ENCODE peak calls at places on chromosomes 3 and 15, in seven cellular contexts. One of them, this sample, is unnamed.

GRCh38 chr3:128282392-128283196 is 129.3 kb downstream of the EEFSEC start:
- DNase-seq in effector CD4-positive, alpha-beta T cell: no peak
- DNase-seq in left ventricle myocardium superior: peak
- DNase-seq in T-helper 2 cell: no peak
- DNase-seq in DMS153: no peak
- DNase-seq in RWPE1: no peak
- DNase-seq in stimulated activated CD8-positive, alpha-beta memory T cell treated with anti-CD3 and anti-CD28 coated beads, Interleukin-12 subunit alpha, Interleukin-12 subunit beta, amount 100 ng/mL, for 4 hours: no peak
- DNase-seq in this sample: no peak

GRCh38 chr3:32412887-32413286 is 21.2 kb downstream of the CMTM7 start:
- DNase-seq in effector CD4-positive, alpha-beta T cell: no peak
- DNase-seq in left ventricle myocardium superior: no peak
- DNase-seq in T-helper 2 cell: no peak
- DNase-seq in DMS153: no peak
- DNase-seq in RWPE1: no peak
- DNase-seq in stimulated activated CD8-positive, alpha-beta memory T cell treated with anti-CD3 and anti-CD28 coated beads, Interleukin-12 subunit alpha, Interleukin-12 subunit beta, amount 100 ng/mL, for 4 hours: no peak
- DNase-seq in this sample: no peak

GRCh38 chr3:29478671-29479070 is 197.8 kb downstream of the RBMS3 start:
- DNase-seq in effector CD4-positive, alpha-beta T cell: no peak
- DNase-seq in left ventricle myocardium superior: no peak
- DNase-seq in T-helper 2 cell: no peak
- DNase-seq in DMS153: no peak
- DNase-seq in RWPE1: no peak
- DNase-seq in stimulated activated CD8-positive, alpha-beta memory T cell treated with anti-CD3 and anti-CD28 coated beads, Interleukin-12 subunit alpha, Interleukin-12 subunit beta, amount 100 ng/mL, for 4 hours: no peak
- DNase-seq in this sample: no peak

GRCh38 chr3:131535131-131535530 is 32.4 kb upstream of the MRPL3 start:
- DNase-seq in effector CD4-positive, alpha-beta T cell: no peak
- DNase-seq in left ventricle myocardium superior: no peak
- DNase-seq in T-helper 2 cell: no peak
- DNase-seq in DMS153: no peak
- DNase-seq in RWPE1: peak
- DNase-seq in stimulated activated CD8-positive, alpha-beta memory T cell treated with anti-CD3 and anti-CD28 coated beads, Interleukin-12 subunit alpha, Interleukin-12 subunit beta, amount 100 ng/mL, for 4 hours: no peak
- DNase-seq in this sample: no peak

GRCh38 chr3:14847613-14848541 is 29.1 kb downstream of the FGD5 start:
- DNase-seq in effector CD4-positive, alpha-beta T cell: no peak
- DNase-seq in left ventricle myocardium superior: peak
- DNase-seq in T-helper 2 cell: no peak
- DNase-seq in DMS153: peak
- DNase-seq in RWPE1: peak
- DNase-seq in stimulated activated CD8-positive, alpha-beta memory T cell treated with anti-CD3 and anti-CD28 coated beads, Interleukin-12 subunit alpha, Interleukin-12 subunit beta, amount 100 ng/mL, for 4 hours: no peak
- DNase-seq in this sample: no peak

GRCh38 chr15:44584162-44584749 is 47.3 kb downstream of the EIF3J start:
- DNase-seq in effector CD4-positive, alpha-beta T cell: peak
- DNase-seq in left ventricle myocardium superior: peak
- DNase-seq in T-helper 2 cell: peak
- DNase-seq in DMS153: no peak
- DNase-seq in RWPE1: no peak
- DNase-seq in stimulated activated CD8-positive, alpha-beta memory T cell treated with anti-CD3 and anti-CD28 coated beads, Interleukin-12 subunit alpha, Interleukin-12 subunit beta, amount 100 ng/mL, for 4 hours: peak
- DNase-seq in this sample: no peak

GRCh38 chr3:112391648-112392047 is 58.7 kb downstream of the CD200 start:
- DNase-seq in effector CD4-positive, alpha-beta T cell: no peak
- DNase-seq in left ventricle myocardium superior: no peak
- DNase-seq in T-helper 2 cell: no peak
- DNase-seq in DMS153: no peak
- DNase-seq in RWPE1: no peak
- DNase-seq in stimulated activated CD8-positive, alpha-beta memory T cell treated with anti-CD3 and anti-CD28 coated beads, Interleukin-12 subunit alpha, Interleukin-12 subunit beta, amount 100 ng/mL, for 4 hours: no peak
- DNase-seq in this sample: no peak

GRCh38 chr15:101029971-101030661 is 111.0 kb downstream of the LRRK1 start:
- DNase-seq in effector CD4-positive, alpha-beta T cell: no peak
- DNase-seq in left ventricle myocardium superior: no peak
- DNase-seq in T-helper 2 cell: no peak
- DNase-seq in DMS153: no peak
- DNase-seq in RWPE1: no peak
- DNase-seq in stimulated activated CD8-positive, alpha-beta memory T cell treated with anti-CD3 and anti-CD28 coated beads, Interleukin-12 subunit alpha, Interleukin-12 subunit beta, amount 100 ng/mL, for 4 hours: no peak
- DNase-seq in this sample: no peak

GRCh38 chr3:85193565-85193964 is 234.8 kb downstream of the CADM2 start:
- DNase-seq in effector CD4-positive, alpha-beta T cell: no peak
- DNase-seq in left ventricle myocardium superior: no peak
- DNase-seq in T-helper 2 cell: no peak
- DNase-seq in DMS153: no peak
- DNase-seq in RWPE1: no peak
- DNase-seq in stimulated activated CD8-positive, alpha-beta memory T cell treated with anti-CD3 and anti-CD28 coated beads, Interleukin-12 subunit alpha, Interleukin-12 subunit beta, amount 100 ng/mL, for 4 hours: no peak
- DNase-seq in this sample: no peak

GRCh38 chr15:29092376-29093064 is 177.1 kb downstream of the NSMCE3 start:
- DNase-seq in effector CD4-positive, alpha-beta T cell: no peak
- DNase-seq in left ventricle myocardium superior: no peak
- DNase-seq in T-helper 2 cell: no peak
- DNase-seq in DMS153: no peak
- DNase-seq in RWPE1: no peak
- DNase-seq in stimulated activated CD8-positive, alpha-beta memory T cell treated with anti-CD3 and anti-CD28 coated beads, Interleukin-12 subunit alpha, Interleukin-12 subunit beta, amount 100 ng/mL, for 4 hours: no peak
- DNase-seq in this sample: no peak

GRCh38 chr15:73954188-73955145 is 28.2 kb downstream of the LOXL1 start:
- DNase-seq in effector CD4-positive, alpha-beta T cell: no peak
- DNase-seq in left ventricle myocardium superior: no peak
- DNase-seq in T-helper 2 cell: no peak
- DNase-seq in DMS153: no peak
- DNase-seq in RWPE1: no peak
- DNase-seq in stimulated activated CD8-positive, alpha-beta memory T cell treated with anti-CD3 and anti-CD28 coated beads, Interleukin-12 subunit alpha, Interleukin-12 subunit beta, amount 100 ng/mL, for 4 hours: no peak
- DNase-seq in this sample: no peak

GRCh38 chr15:97729270-97729669 is 231.2 kb upstream of the ARRDC4 start:
- DNase-seq in effector CD4-positive, alpha-beta T cell: no peak
- DNase-seq in left ventricle myocardium superior: no peak
- DNase-seq in T-helper 2 cell: no peak
- DNase-seq in DMS153: no peak
- DNase-seq in RWPE1: no peak
- DNase-seq in stimulated activated CD8-positive, alpha-beta memory T cell treated with anti-CD3 and anti-CD28 coated beads, Interleukin-12 subunit alpha, Interleukin-12 subunit beta, amount 100 ng/mL, for 4 hours: no peak
- DNase-seq in this sample: no peak

GRCh38 chr3:11582123-11582968 is 61.4 kb downstream of the VGLL4 start:
- DNase-seq in effector CD4-positive, alpha-beta T cell: no peak
- DNase-seq in left ventricle myocardium superior: peak
- DNase-seq in T-helper 2 cell: no peak
- DNase-seq in DMS153: no peak
- DNase-seq in RWPE1: peak
- DNase-seq in stimulated activated CD8-positive, alpha-beta memory T cell treated with anti-CD3 and anti-CD28 coated beads, Interleukin-12 subunit alpha, Interleukin-12 subunit beta, amount 100 ng/mL, for 4 hours: no peak
- DNase-seq in this sample: peak

GRCh38 chr3:71152892-71153265 is 430.6 kb downstream of the FOXP1 start:
- DNase-seq in effector CD4-positive, alpha-beta T cell: no peak
- DNase-seq in left ventricle myocardium superior: no peak
- DNase-seq in T-helper 2 cell: no peak
- DNase-seq in DMS153: peak
- DNase-seq in RWPE1: no peak
- DNase-seq in stimulated activated CD8-positive, alpha-beta memory T cell treated with anti-CD3 and anti-CD28 coated beads, Interleukin-12 subunit alpha, Interleukin-12 subunit beta, amount 100 ng/mL, for 4 hours: no peak
- DNase-seq in this sample: no peak

GRCh38 chr15:28101201-28101600 is 2.1 kb upstream of the OCA2 start:
- DNase-seq in effector CD4-positive, alpha-beta T cell: no peak
- DNase-seq in left ventricle myocardium superior: no peak
- DNase-seq in T-helper 2 cell: no peak
- DNase-seq in DMS153: no peak
- DNase-seq in RWPE1: no peak
- DNase-seq in stimulated activated CD8-positive, alpha-beta memory T cell treated with anti-CD3 and anti-CD28 coated beads, Interleukin-12 subunit alpha, Interleukin-12 subunit beta, amount 100 ng/mL, for 4 hours: no peak
- DNase-seq in this sample: no peak

GRCh38 chr3:129695203-129695602 is 88.7 kb upstream of the PLXND1 start:
- DNase-seq in effector CD4-positive, alpha-beta T cell: no peak
- DNase-seq in left ventricle myocardium superior: no peak
- DNase-seq in T-helper 2 cell: no peak
- DNase-seq in DMS153: no peak
- DNase-seq in RWPE1: no peak
- DNase-seq in stimulated activated CD8-positive, alpha-beta memory T cell treated with anti-CD3 and anti-CD28 coated beads, Interleukin-12 subunit alpha, Interleukin-12 subunit beta, amount 100 ng/mL, for 4 hours: no peak
- DNase-seq in this sample: no peak

GRCh38 chr15:25426896-25427610 is 11.8 kb downstream of the UBE3A start:
- DNase-seq in effector CD4-positive, alpha-beta T cell: no peak
- DNase-seq in left ventricle myocardium superior: no peak
- DNase-seq in T-helper 2 cell: no peak
- DNase-seq in DMS153: no peak
- DNase-seq in RWPE1: no peak
- DNase-seq in stimulated activated CD8-positive, alpha-beta memory T cell treated with anti-CD3 and anti-CD28 coated beads, Interleukin-12 subunit alpha, Interleukin-12 subunit beta, amount 100 ng/mL, for 4 hours: no peak
- DNase-seq in this sample: no peak

GRCh38 chr3:174333640-174334039 is 525.5 kb upstream of the NAALADL2 start:
- DNase-seq in effector CD4-positive, alpha-beta T cell: no peak
- DNase-seq in left ventricle myocardium superior: no peak
- DNase-seq in T-helper 2 cell: no peak
- DNase-seq in DMS153: no peak
- DNase-seq in RWPE1: no peak
- DNase-seq in stimulated activated CD8-positive, alpha-beta memory T cell treated with anti-CD3 and anti-CD28 coated beads, Interleukin-12 subunit alpha, Interleukin-12 subunit beta, amount 100 ng/mL, for 4 hours: no peak
- DNase-seq in this sample: no peak

GRCh38 chr3:30035935-30036567 is 570.4 kb upstream of the TGFBR2 start:
- DNase-seq in effector CD4-positive, alpha-beta T cell: no peak
- DNase-seq in left ventricle myocardium superior: no peak
- DNase-seq in T-helper 2 cell: no peak
- DNase-seq in DMS153: no peak
- DNase-seq in RWPE1: no peak
- DNase-seq in stimulated activated CD8-positive, alpha-beta memory T cell treated with anti-CD3 and anti-CD28 coated beads, Interleukin-12 subunit alpha, Interleukin-12 subunit beta, amount 100 ng/mL, for 4 hours: no peak
- DNase-seq in this sample: no peak

GRCh38 chr3:77887611-77888010 is 847.7 kb downstream of the ROBO2 start:
- DNase-seq in effector CD4-positive, alpha-beta T cell: no peak
- DNase-seq in left ventricle myocardium superior: no peak
- DNase-seq in T-helper 2 cell: no peak
- DNase-seq in DMS153: no peak
- DNase-seq in RWPE1: no peak
- DNase-seq in stimulated activated CD8-positive, alpha-beta memory T cell treated with anti-CD3 and anti-CD28 coated beads, Interleukin-12 subunit alpha, Interleukin-12 subunit beta, amount 100 ng/mL, for 4 hours: no peak
- DNase-seq in this sample: no peak

GRCh38 chr3:70973558-70973957 is 610.0 kb downstream of the FOXP1 start:
- DNase-seq in effector CD4-positive, alpha-beta T cell: no peak
- DNase-seq in left ventricle myocardium superior: no peak
- DNase-seq in T-helper 2 cell: no peak
- DNase-seq in DMS153: no peak
- DNase-seq in RWPE1: peak
- DNase-seq in stimulated activated CD8-positive, alpha-beta memory T cell treated with anti-CD3 and anti-CD28 coated beads, Interleukin-12 subunit alpha, Interleukin-12 subunit beta, amount 100 ng/mL, for 4 hours: no peak
- DNase-seq in this sample: no peak

GRCh38 chr15:96849501-96849900 is 519.0 kb downstream of the NR2F2 start:
- DNase-seq in effector CD4-positive, alpha-beta T cell: no peak
- DNase-seq in left ventricle myocardium superior: no peak
- DNase-seq in T-helper 2 cell: no peak
- DNase-seq in DMS153: no peak
- DNase-seq in RWPE1: no peak
- DNase-seq in stimulated activated CD8-positive, alpha-beta memory T cell treated with anti-CD3 and anti-CD28 coated beads, Interleukin-12 subunit alpha, Interleukin-12 subunit beta, amount 100 ng/mL, for 4 hours: no peak
- DNase-seq in this sample: no peak

GRCh38 chr3:123025642-123026521 is 1.7 kb downstream of the SEMA5B start:
- DNase-seq in effector CD4-positive, alpha-beta T cell: no peak
- DNase-seq in left ventricle myocardium superior: peak
- DNase-seq in T-helper 2 cell: no peak
- DNase-seq in DMS153: no peak
- DNase-seq in RWPE1: no peak
- DNase-seq in stimulated activated CD8-positive, alpha-beta memory T cell treated with anti-CD3 and anti-CD28 coated beads, Interleukin-12 subunit alpha, Interleukin-12 subunit beta, amount 100 ng/mL, for 4 hours: no peak
- DNase-seq in this sample: peak

GRCh38 chr3:49680493-49681231 is 6.5 kb downstream of the APEH start:
- DNase-seq in effector CD4-positive, alpha-beta T cell: no peak
- DNase-seq in left ventricle myocardium superior: no peak
- DNase-seq in T-helper 2 cell: no peak
- DNase-seq in DMS153: no peak
- DNase-seq in RWPE1: no peak
- DNase-seq in stimulated activated CD8-positive, alpha-beta memory T cell treated with anti-CD3 and anti-CD28 coated beads, Interleukin-12 subunit alpha, Interleukin-12 subunit beta, amount 100 ng/mL, for 4 hours: no peak
- DNase-seq in this sample: no peak

GRCh38 chr3:71989165-71989564 is 204.2 kb upstream of the PROK2 start:
- DNase-seq in effector CD4-positive, alpha-beta T cell: no peak
- DNase-seq in left ventricle myocardium superior: no peak
- DNase-seq in T-helper 2 cell: no peak
- DNase-seq in DMS153: no peak
- DNase-seq in RWPE1: no peak
- DNase-seq in stimulated activated CD8-positive, alpha-beta memory T cell treated with anti-CD3 and anti-CD28 coated beads, Interleukin-12 subunit alpha, Interleukin-12 subunit beta, amount 100 ng/mL, for 4 hours: no peak
- DNase-seq in this sample: no peak

GRCh38 chr3:73086071-73086494 is 24.6 kb downstream of the EBLN2 start:
- DNase-seq in effector CD4-positive, alpha-beta T cell: peak
- DNase-seq in left ventricle myocardium superior: peak
- DNase-seq in T-helper 2 cell: peak
- DNase-seq in DMS153: no peak
- DNase-seq in RWPE1: peak
- DNase-seq in stimulated activated CD8-positive, alpha-beta memory T cell treated with anti-CD3 and anti-CD28 coated beads, Interleukin-12 subunit alpha, Interleukin-12 subunit beta, amount 100 ng/mL, for 4 hours: peak
- DNase-seq in this sample: peak

GRCh38 chr15:83850846-83851245 is 196.9 kb downstream of the ADAMTSL3 start:
- DNase-seq in effector CD4-positive, alpha-beta T cell: no peak
- DNase-seq in left ventricle myocardium superior: no peak
- DNase-seq in T-helper 2 cell: no peak
- DNase-seq in DMS153: no peak
- DNase-seq in RWPE1: peak
- DNase-seq in stimulated activated CD8-positive, alpha-beta memory T cell treated with anti-CD3 and anti-CD28 coated beads, Interleukin-12 subunit alpha, Interleukin-12 subunit beta, amount 100 ng/mL, for 4 hours: no peak
- DNase-seq in this sample: no peak

GRCh38 chr3:76122007-76122406 is 336.7 kb upstream of the ZNF717 start:
- DNase-seq in effector CD4-positive, alpha-beta T cell: no peak
- DNase-seq in left ventricle myocardium superior: no peak
- DNase-seq in T-helper 2 cell: no peak
- DNase-seq in DMS153: peak
- DNase-seq in RWPE1: no peak
- DNase-seq in stimulated activated CD8-positive, alpha-beta memory T cell treated with anti-CD3 and anti-CD28 coated beads, Interleukin-12 subunit alpha, Interleukin-12 subunit beta, amount 100 ng/mL, for 4 hours: no peak
- DNase-seq in this sample: no peak

This sample was measured in NCI-H2227 treated with DMSO at 0.1 percent for 48 hours.